ENCODE peak calls at places on chromosome 2, in four cellular contexts. G, O, F and Y are unnamed samples.

GRCh38 chr2:1739961-1740713 is 4.2 kb downstream of the PXDN start:
- DNase-seq in G (no peak), O (no peak), F (no peak), Y (no peak)

GRCh38 chr2:64311948-64312621 is 141.9 kb upstream of the LGALSL start:
- DNase-seq in G (peak; percentile 88), O (peak; percentile 78), F (peak; percentile 65), Y (peak; percentile 74)

GRCh38 chr2:42331569-42332284 is 29.3 kb downstream of the COX7A2L start:
- DNase-seq in G (no peak), O (no peak), F (no peak), Y (no peak)

GRCh38 chr2:88059979-88060906 is 4.7 kb upstream of the KRCC1 start:
- DNase-seq in G (peak; percentile 69), O (peak; percentile 56), F (no peak), Y (no peak)

GRCh38 chr2:209834767-209835166 is 63.1 kb downstream of the UNC80 start:
- DNase-seq in G (no peak), O (no peak), F (no peak), Y (no peak)

GRCh38 chr2:120404941-120405768 is 59.2 kb downstream of the INHBB start:
- DNase-seq in G (no peak), O (no peak), F (no peak), Y (no peak)

GRCh38 chr2:96499061-96499960 is 5.8 kb downstream of the NEURL3 start:
- DNase-seq in G (peak; percentile 2), O (no peak), F (no peak), Y (no peak)

GRCh38 chr2:33433279-33434235 is 42.9 kb upstream of the RASGRP3 start:
- DNase-seq in G (no peak), O (no peak), F (no peak), Y (no peak)

GRCh38 chr2:127577973-127578372 is 42.5 kb downstream of the MYO7B start:
- DNase-seq in G (no peak), O (no peak), F (no peak), Y (no peak)

GRCh38 chr2:239272626-239273025 is 128.2 kb downstream of the HDAC4 start:
- DNase-seq in G (no peak), O (no peak), F (no peak), Y (no peak)

GRCh38 chr2:99883356-99883867 is 259.0 kb downstream of the AFF3 start:
- DNase-seq in G (no peak), O (no peak), F (no peak), Y (no peak)

GRCh38 chr2:232389327-232389726 is 10.8 kb downstream of the ALPP start:
- DNase-seq in G (no peak), O (no peak), F (no peak), Y (no peak)

GRCh38 chr2:25311866-25312575 is 29.7 kb downstream of the DNMT3A start:
- DNase-seq in G (no peak), O (no peak), F (peak; percentile 49), Y (no peak)

GRCh38 chr2:239092571-239093294 is 244.8 kb downstream of the TWIST2 start:
- DNase-seq in G (no peak), O (peak; percentile 21), F (no peak), Y (no peak)

GRCh38 chr2:83022631-83023210 is 1436.4 kb downstream of the SUCLG1 start:
- DNase-seq in G (no peak), O (no peak), F (no peak), Y (no peak)

GRCh38 chr2:1499033-1499795 is 86.0 kb downstream of the TPO start:
- DNase-seq in G (no peak), O (no peak), F (no peak), Y (no peak)

GRCh38 chr2:33436083-33436482 is 40.4 kb upstream of the RASGRP3 start:
- DNase-seq in G (no peak), O (no peak), F (no peak), Y (no peak)

GRCh38 chr2:222982010-222982908 is 69.7 kb upstream of the KCNE4 start:
- DNase-seq in G (peak; percentile 81), O (peak; percentile 55), F (peak; percentile 44), Y (peak; percentile 57)

GRCh38 chr2:119425620-119426395 is 5.8 kb upstream of the TMEM37 start:
- DNase-seq in G (peak; percentile 82), O (no peak), F (no peak), Y (no peak)

GRCh38 chr2:62014102-62014501 is 108.6 kb downstream of the COMMD1 start:
- DNase-seq in G (peak; percentile 77), O (peak; percentile 34), F (peak; percentile 7), Y (peak; percentile 16)

GRCh38 chr2:58140508-58141072 is 94.0 kb downstream of the VRK2 start:
- DNase-seq in G (no peak), O (no peak), F (no peak), Y (no peak)

GRCh38 chr2:15532996-15533395 is 28.1 kb downstream of the NBAS start:
- DNase-seq in G (no peak), O (no peak), F (no peak), Y (no peak)

GRCh38 chr2:207133862-207134519 is 31.8 kb downstream of the KLF7 start:
- DNase-seq in G (peak; percentile 47), O (peak; percentile 16), F (peak; percentile 75), Y (peak; percentile 89)
- H3K4me3 ChIP-seq in G (no peak overlapping the region), O (no peak overlapping the region), F (no peak overlapping the region), Y (no peak overlapping the region)

GRCh38 chr2:240834377-240834975 is 14.5 kb upstream of the KIF1A start:
- DNase-seq in G (no peak), O (no peak), F (no peak), Y (no peak)
- H3K27ac ChIP-seq in G (no peak overlapping the region), O (no peak overlapping the region), F (no peak overlapping the region), Y (no peak overlapping the region)

GRCh38 chr2:213490087-213490486 is 205.8 kb downstream of the SPAG16 start:
- DNase-seq in G (peak; percentile 9), O (no peak), F (no peak), Y (no peak)
- TF ChIP-seq CTCF in G (peak; percentile 48), O (peak; percentile 31), F (no peak), Y (no peak)

DNA sequence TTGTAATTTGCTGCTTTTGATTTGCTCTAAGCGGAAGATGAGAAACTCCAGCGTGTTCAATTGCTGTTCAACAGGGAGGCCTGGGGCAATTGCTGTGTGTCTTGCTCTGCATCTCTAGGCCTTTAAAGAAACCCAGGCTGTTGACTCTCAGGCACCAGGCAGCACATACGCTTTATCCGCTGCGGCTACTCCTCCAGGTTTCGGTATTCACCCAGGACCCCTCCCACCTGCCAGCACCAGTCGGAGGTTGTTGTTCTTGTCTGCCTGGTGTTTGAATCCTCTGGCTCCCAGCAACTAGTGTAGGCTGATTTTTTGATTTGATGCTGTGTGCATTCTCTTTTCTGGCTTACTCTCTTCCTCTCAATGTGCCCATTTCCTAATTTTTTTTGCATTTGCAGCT is 383.1 kb downstream of the TSN start:
- DNase-seq in G (no peak), O (peak; percentile 22), F (no peak), Y (no peak)
- H3K4me3 ChIP-seq in G (no peak overlapping the region), O (no peak overlapping the region), F (no peak overlapping the region), Y (no peak overlapping the region)

GRCh38 chr2:66578853-66579158 is 143.9 kb downstream of the MEIS1 start:
- DNase-seq in G (no peak), O (no peak), F (no peak), Y (no peak)
- H3K27ac ChIP-seq in G (peak overlapping the region; percentile 89), O (no peak overlapping the region), F (no peak overlapping the region), Y (no peak overlapping the region)